ENCODE peak calls at places on chromosomes 16 and 17, in ten cellular contexts. One of them, this sample, is unnamed.
A peak's percentile ranks its signal among the peaks of the same experiment; 100 is the strongest.

GRCh38 chr16:89873109-89873821 is at the start of gene TCF25:
- DNase-seq in fibroblast of lung: peak; percentile 67
- DNase-seq in brain microvascular endothelial cell: peak; percentile 58
- DNase-seq in prostate gland: peak; percentile 73
- DNase-seq in NCI-H510A treated with DMSO at 0.1 percent for 48 hours: peak; percentile 28
- DNase-seq in amygdala: peak; percentile 78
- DNase-seq in NCI-H82: peak; percentile 91
- DNase-seq in astrocyte of the cerebellum: peak; percentile 60
- DNase-seq in NCI-H345: peak; percentile 84
- DNase-seq in activated T-helper 9 cell treated with anti-CD3 and anti-CD28 coated beads, Interleukin-2, amount 50 U/mL, for 16 hours: peak; percentile 80
- DNase-seq in this sample: peak; percentile 89

GRCh38 chr17:39671651-39672521 is 3.6 kb downstream of the PNMT start:
- DNase-seq in fibroblast of lung: peak; percentile 25
- DNase-seq in brain microvascular endothelial cell: peak; percentile 28
- DNase-seq in prostate gland: peak; percentile 39
- DNase-seq in NCI-H510A treated with DMSO at 0.1 percent for 48 hours: peak; percentile 13
- DNase-seq in amygdala: peak; percentile 55
- DNase-seq in NCI-H82: peak; percentile 85
- DNase-seq in astrocyte of the cerebellum: peak; percentile 4
- DNase-seq in NCI-H345: no peak
- DNase-seq in activated T-helper 9 cell treated with anti-CD3 and anti-CD28 coated beads, Interleukin-2, amount 50 U/mL, for 16 hours: no peak
- DNase-seq in this sample: peak; percentile 23

GRCh38 chr17:14301761-14302401 is 1.0 kb downstream of the HS3ST3B1 start:
- DNase-seq in fibroblast of lung: peak; percentile 55
- DNase-seq in brain microvascular endothelial cell: peak; percentile 46
- DNase-seq in prostate gland: no peak
- DNase-seq in NCI-H510A treated with DMSO at 0.1 percent for 48 hours: no peak
- DNase-seq in amygdala: no peak
- DNase-seq in NCI-H82: peak; percentile 53
- DNase-seq in astrocyte of the cerebellum: no peak
- DNase-seq in NCI-H345: no peak
- DNase-seq in activated T-helper 9 cell treated with anti-CD3 and anti-CD28 coated beads, Interleukin-2, amount 50 U/mL, for 16 hours: peak; percentile 44
- DNase-seq in this sample: peak; percentile 54

GRCh38 chr17:70040336-70040735 is 34.7 kb upstream of the KCNJ16 start:
- DNase-seq in fibroblast of lung: peak; percentile 54
- DNase-seq in brain microvascular endothelial cell: peak; percentile 22
- DNase-seq in prostate gland: no peak
- DNase-seq in NCI-H510A treated with DMSO at 0.1 percent for 48 hours: no peak
- DNase-seq in amygdala: no peak
- DNase-seq in NCI-H82: no peak
- DNase-seq in astrocyte of the cerebellum: no peak
- DNase-seq in NCI-H345: no peak
- DNase-seq in activated T-helper 9 cell treated with anti-CD3 and anti-CD28 coated beads, Interleukin-2, amount 50 U/mL, for 16 hours: no peak
- DNase-seq in this sample: no peak

GRCh38 chr16:11064202-11064540 is 119.8 kb downstream of the CLEC16A start:
- DNase-seq in fibroblast of lung: no peak
- DNase-seq in brain microvascular endothelial cell: no peak
- DNase-seq in prostate gland: no peak
- DNase-seq in NCI-H510A treated with DMSO at 0.1 percent for 48 hours: no peak
- DNase-seq in amygdala: no peak
- DNase-seq in NCI-H82: no peak
- DNase-seq in astrocyte of the cerebellum: no peak
- DNase-seq in NCI-H345: no peak
- DNase-seq in activated T-helper 9 cell treated with anti-CD3 and anti-CD28 coated beads, Interleukin-2, amount 50 U/mL, for 16 hours: no peak
- DNase-seq in this sample: no peak

GRCh38 chr16:30725465-30725792 is 22.8 kb upstream of the PHKG2 start:
- DNase-seq in fibroblast of lung: no peak
- DNase-seq in brain microvascular endothelial cell: no peak
- DNase-seq in prostate gland: no peak
- DNase-seq in NCI-H510A treated with DMSO at 0.1 percent for 48 hours: no peak
- DNase-seq in amygdala: no peak
- DNase-seq in NCI-H82: no peak
- DNase-seq in astrocyte of the cerebellum: no peak
- DNase-seq in NCI-H345: no peak
- DNase-seq in activated T-helper 9 cell treated with anti-CD3 and anti-CD28 coated beads, Interleukin-2, amount 50 U/mL, for 16 hours: no peak
- DNase-seq in this sample: no peak

GRCh38 chr17:20797292-20797691 is 217.8 kb downstream of the CDRT15L2 start:
- DNase-seq in fibroblast of lung: no peak
- DNase-seq in brain microvascular endothelial cell: no peak
- DNase-seq in prostate gland: no peak
- DNase-seq in NCI-H510A treated with DMSO at 0.1 percent for 48 hours: no peak
- DNase-seq in amygdala: no peak
- DNase-seq in NCI-H82: no peak
- DNase-seq in astrocyte of the cerebellum: no peak
- DNase-seq in NCI-H345: no peak
- DNase-seq in activated T-helper 9 cell treated with anti-CD3 and anti-CD28 coated beads, Interleukin-2, amount 50 U/mL, for 16 hours: no peak
- DNase-seq in this sample: no peak

GRCh38 chr17:33175565-33175964 is 117.5 kb downstream of the ASIC2 start:
- DNase-seq in fibroblast of lung: peak; percentile 45
- DNase-seq in brain microvascular endothelial cell: no peak
- DNase-seq in prostate gland: no peak
- DNase-seq in NCI-H510A treated with DMSO at 0.1 percent for 48 hours: no peak
- DNase-seq in amygdala: no peak
- DNase-seq in NCI-H82: no peak
- DNase-seq in astrocyte of the cerebellum: no peak
- DNase-seq in NCI-H345: no peak
- DNase-seq in activated T-helper 9 cell treated with anti-CD3 and anti-CD28 coated beads, Interleukin-2, amount 50 U/mL, for 16 hours: no peak
- DNase-seq in this sample: no peak

GRCh38 chr17:7560172-7561027 is 1.3 kb upstream of the SENP3 start:
- DNase-seq in fibroblast of lung: peak; percentile 62
- DNase-seq in brain microvascular endothelial cell: peak; percentile 49
- DNase-seq in prostate gland: peak; percentile 48
- DNase-seq in NCI-H510A treated with DMSO at 0.1 percent for 48 hours: peak; percentile 84
- DNase-seq in amygdala: no peak
- DNase-seq in NCI-H82: peak; percentile 83
- DNase-seq in astrocyte of the cerebellum: no peak
- DNase-seq in NCI-H345: no peak
- DNase-seq in activated T-helper 9 cell treated with anti-CD3 and anti-CD28 coated beads, Interleukin-2, amount 50 U/mL, for 16 hours: peak; percentile 28
- DNase-seq in this sample: peak; percentile 9

GRCh38 chr17:34781571-34782108 is 179.6 kb downstream of the CCT6B start:
- DNase-seq in fibroblast of lung: no peak
- DNase-seq in brain microvascular endothelial cell: no peak
- DNase-seq in prostate gland: no peak
- DNase-seq in NCI-H510A treated with DMSO at 0.1 percent for 48 hours: no peak
- DNase-seq in amygdala: peak; percentile 13
- DNase-seq in NCI-H82: peak; percentile 92
- DNase-seq in astrocyte of the cerebellum: no peak
- DNase-seq in NCI-H345: peak; percentile 14
- DNase-seq in activated T-helper 9 cell treated with anti-CD3 and anti-CD28 coated beads, Interleukin-2, amount 50 U/mL, for 16 hours: no peak
- DNase-seq in this sample: peak; percentile 9

GRCh38 chr16:63650550-63650949 is 1471.3 kb downstream of the CDH11 start:
- DNase-seq in fibroblast of lung: no peak
- DNase-seq in brain microvascular endothelial cell: no peak
- DNase-seq in prostate gland: no peak
- DNase-seq in NCI-H510A treated with DMSO at 0.1 percent for 48 hours: no peak
- DNase-seq in amygdala: no peak
- DNase-seq in NCI-H82: no peak
- DNase-seq in astrocyte of the cerebellum: no peak
- DNase-seq in NCI-H345: no peak
- DNase-seq in activated T-helper 9 cell treated with anti-CD3 and anti-CD28 coated beads, Interleukin-2, amount 50 U/mL, for 16 hours: no peak
- DNase-seq in this sample: no peak

GRCh38 chr16:11668590-11669379 is 530 bp downstream of the SNN start:
- DNase-seq in fibroblast of lung: no peak
- DNase-seq in brain microvascular endothelial cell: no peak
- DNase-seq in prostate gland: no peak
- DNase-seq in NCI-H510A treated with DMSO at 0.1 percent for 48 hours: no peak
- DNase-seq in amygdala: no peak
- DNase-seq in NCI-H82: peak; percentile 21
- DNase-seq in astrocyte of the cerebellum: no peak
- DNase-seq in NCI-H345: no peak
- DNase-seq in activated T-helper 9 cell treated with anti-CD3 and anti-CD28 coated beads, Interleukin-2, amount 50 U/mL, for 16 hours: no peak
- DNase-seq in this sample: peak; percentile 14

GRCh38 chr16:86261379-86261778 is 248.9 kb upstream of the FOXF1 start:
- DNase-seq in fibroblast of lung: peak; percentile 11
- DNase-seq in brain microvascular endothelial cell: peak; percentile 11
- DNase-seq in prostate gland: no peak
- DNase-seq in NCI-H510A treated with DMSO at 0.1 percent for 48 hours: no peak
- DNase-seq in amygdala: no peak
- DNase-seq in NCI-H82: peak; percentile 40
- DNase-seq in astrocyte of the cerebellum: no peak
- DNase-seq in NCI-H345: no peak
- DNase-seq in activated T-helper 9 cell treated with anti-CD3 and anti-CD28 coated beads, Interleukin-2, amount 50 U/mL, for 16 hours: no peak
- DNase-seq in this sample: no peak

GRCh38 chr17:39400547-39401411 is 647 bp downstream of the FBXL20 start:
- DNase-seq in fibroblast of lung: no peak
- DNase-seq in brain microvascular endothelial cell: peak; percentile 0
- DNase-seq in prostate gland: no peak
- DNase-seq in NCI-H510A treated with DMSO at 0.1 percent for 48 hours: peak; percentile 4
- DNase-seq in amygdala: no peak
- DNase-seq in NCI-H82: peak; percentile 50
- DNase-seq in astrocyte of the cerebellum: no peak
- DNase-seq in NCI-H345: no peak
- DNase-seq in activated T-helper 9 cell treated with anti-CD3 and anti-CD28 coated beads, Interleukin-2, amount 50 U/mL, for 16 hours: no peak
- DNase-seq in this sample: no peak

GRCh38 chr17:36983618-36984017 is 34.9 kb downstream of the AATF start:
- DNase-seq in fibroblast of lung: no peak
- DNase-seq in brain microvascular endothelial cell: no peak
- DNase-seq in prostate gland: no peak
- DNase-seq in NCI-H510A treated with DMSO at 0.1 percent for 48 hours: no peak
- DNase-seq in amygdala: no peak
- DNase-seq in NCI-H82: no peak
- DNase-seq in astrocyte of the cerebellum: no peak
- DNase-seq in NCI-H345: no peak
- DNase-seq in activated T-helper 9 cell treated with anti-CD3 and anti-CD28 coated beads, Interleukin-2, amount 50 U/mL, for 16 hours: no peak
- DNase-seq in this sample: no peak

GRCh38 chr16:25371342-25371741 is 113.7 kb upstream of the ZKSCAN2 start:
- DNase-seq in fibroblast of lung: no peak
- DNase-seq in brain microvascular endothelial cell: no peak
- DNase-seq in prostate gland: no peak
- DNase-seq in NCI-H510A treated with DMSO at 0.1 percent for 48 hours: no peak
- DNase-seq in amygdala: no peak
- DNase-seq in NCI-H82: no peak
- DNase-seq in astrocyte of the cerebellum: no peak
- DNase-seq in NCI-H345: no peak
- DNase-seq in activated T-helper 9 cell treated with anti-CD3 and anti-CD28 coated beads, Interleukin-2, amount 50 U/mL, for 16 hours: no peak
- DNase-seq in this sample: no peak

GRCh38 chr17:39527220-39527813 is 66.0 kb downstream of the CDK12 start:
- DNase-seq in fibroblast of lung: no peak
- DNase-seq in brain microvascular endothelial cell: peak; percentile 9
- DNase-seq in prostate gland: no peak
- DNase-seq in NCI-H510A treated with DMSO at 0.1 percent for 48 hours: peak; percentile 13
- DNase-seq in amygdala: no peak
- DNase-seq in NCI-H82: peak; percentile 52
- DNase-seq in astrocyte of the cerebellum: no peak
- DNase-seq in NCI-H345: peak; percentile 1
- DNase-seq in activated T-helper 9 cell treated with anti-CD3 and anti-CD28 coated beads, Interleukin-2, amount 50 U/mL, for 16 hours: no peak
- DNase-seq in this sample: peak; percentile 34

GRCh38 chr16:1183235-1183907 is 30.5 kb downstream of the CACNA1H start:
- DNase-seq in fibroblast of lung: peak; percentile 74
- DNase-seq in brain microvascular endothelial cell: peak; percentile 78
- DNase-seq in prostate gland: no peak
- DNase-seq in NCI-H510A treated with DMSO at 0.1 percent for 48 hours: no peak
- DNase-seq in amygdala: no peak
- DNase-seq in NCI-H82: peak; percentile 51
- DNase-seq in astrocyte of the cerebellum: no peak
- DNase-seq in NCI-H345: no peak
- DNase-seq in activated T-helper 9 cell treated with anti-CD3 and anti-CD28 coated beads, Interleukin-2, amount 50 U/mL, for 16 hours: no peak
- DNase-seq in this sample: peak; percentile 85

GRCh38 chr17:258906-259305 is 77.5 kb upstream of the DOC2B start:
- DNase-seq in fibroblast of lung: no peak
- DNase-seq in brain microvascular endothelial cell: no peak
- DNase-seq in prostate gland: no peak
- DNase-seq in NCI-H510A treated with DMSO at 0.1 percent for 48 hours: no peak
- DNase-seq in amygdala: no peak
- DNase-seq in NCI-H82: no peak
- DNase-seq in astrocyte of the cerebellum: no peak
- DNase-seq in NCI-H345: no peak
- DNase-seq in activated T-helper 9 cell treated with anti-CD3 and anti-CD28 coated beads, Interleukin-2, amount 50 U/mL, for 16 hours: no peak
- DNase-seq in this sample: no peak

GRCh38 chr16:14486520-14487303 is 143.3 kb downstream of the PARN start:
- DNase-seq in fibroblast of lung: peak; percentile 96
- DNase-seq in brain microvascular endothelial cell: peak; percentile 94
- DNase-seq in prostate gland: peak; percentile 85
- DNase-seq in NCI-H510A treated with DMSO at 0.1 percent for 48 hours: peak; percentile 54
- DNase-seq in amygdala: peak; percentile 87
- DNase-seq in NCI-H82: peak; percentile 92
- DNase-seq in astrocyte of the cerebellum: peak; percentile 94
- DNase-seq in NCI-H345: no peak
- DNase-seq in activated T-helper 9 cell treated with anti-CD3 and anti-CD28 coated beads, Interleukin-2, amount 50 U/mL, for 16 hours: no peak
- DNase-seq in this sample: no peak

GRCh38 chr16:63323055-63323454 is 1286.8 kb upstream of the CDH8 start:
- DNase-seq in fibroblast of lung: peak; percentile 2
- DNase-seq in brain microvascular endothelial cell: no peak
- DNase-seq in prostate gland: no peak
- DNase-seq in NCI-H510A treated with DMSO at 0.1 percent for 48 hours: no peak
- DNase-seq in amygdala: no peak
- DNase-seq in NCI-H82: no peak
- DNase-seq in astrocyte of the cerebellum: no peak
- DNase-seq in NCI-H345: no peak
- DNase-seq in activated T-helper 9 cell treated with anti-CD3 and anti-CD28 coated beads, Interleukin-2, amount 50 U/mL, for 16 hours: no peak
- DNase-seq in this sample: no peak

GRCh38 chr17:21680366-21680765 is 12.0 kb upstream of the KCNJ18 start:
- DNase-seq in fibroblast of lung: no peak
- DNase-seq in brain microvascular endothelial cell: no peak
- DNase-seq in prostate gland: no peak
- DNase-seq in NCI-H510A treated with DMSO at 0.1 percent for 48 hours: no peak
- DNase-seq in amygdala: no peak
- DNase-seq in NCI-H82: no peak
- DNase-seq in astrocyte of the cerebellum: no peak
- DNase-seq in NCI-H345: no peak
- DNase-seq in activated T-helper 9 cell treated with anti-CD3 and anti-CD28 coated beads, Interleukin-2, amount 50 U/mL, for 16 hours: no peak
- DNase-seq in this sample: no peak

GRCh38 chr17:61251939-61252865 is 147.4 kb upstream of the TBX2 start:
- DNase-seq in fibroblast of lung: peak; percentile 97
- DNase-seq in brain microvascular endothelial cell: peak; percentile 99
- DNase-seq in prostate gland: peak; percentile 60
- DNase-seq in NCI-H510A treated with DMSO at 0.1 percent for 48 hours: no peak
- DNase-seq in amygdala: peak; percentile 54
- DNase-seq in NCI-H82: no peak
- DNase-seq in astrocyte of the cerebellum: peak; percentile 99
- DNase-seq in NCI-H345: no peak
- DNase-seq in activated T-helper 9 cell treated with anti-CD3 and anti-CD28 coated beads, Interleukin-2, amount 50 U/mL, for 16 hours: no peak
- DNase-seq in this sample: no peak

GRCh38 chr17:79587945-79588344 is 22.9 kb downstream of the RBFOX3 start:
- DNase-seq in fibroblast of lung: no peak
- DNase-seq in brain microvascular endothelial cell: no peak
- DNase-seq in prostate gland: no peak
- DNase-seq in NCI-H510A treated with DMSO at 0.1 percent for 48 hours: no peak
- DNase-seq in amygdala: no peak
- DNase-seq in NCI-H82: no peak
- DNase-seq in astrocyte of the cerebellum: no peak
- DNase-seq in NCI-H345: no peak
- DNase-seq in activated T-helper 9 cell treated with anti-CD3 and anti-CD28 coated beads, Interleukin-2, amount 50 U/mL, for 16 hours: no peak
- DNase-seq in this sample: no peak

GRCh38 chr16:84647830-84648594 is at the start of gene KLHL36:
- DNase-seq in fibroblast of lung: no peak
- DNase-seq in brain microvascular endothelial cell: no peak
- DNase-seq in prostate gland: peak; percentile 49
- DNase-seq in NCI-H510A treated with DMSO at 0.1 percent for 48 hours: peak; percentile 68
- DNase-seq in amygdala: peak; percentile 23
- DNase-seq in NCI-H82: peak; percentile 40
- DNase-seq in astrocyte of the cerebellum: no peak
- DNase-seq in NCI-H345: peak; percentile 55
- DNase-seq in activated T-helper 9 cell treated with anti-CD3 and anti-CD28 coated beads, Interleukin-2, amount 50 U/mL, for 16 hours: peak; percentile 69
- DNase-seq in this sample: no peak

GRCh38 chr16:23578096-23578830 is 17.9 kb downstream of the NDUFAB1 start:
- DNase-seq in fibroblast of lung: no peak
- DNase-seq in brain microvascular endothelial cell: no peak
- DNase-seq in prostate gland: no peak
- DNase-seq in NCI-H510A treated with DMSO at 0.1 percent for 48 hours: no peak
- DNase-seq in amygdala: peak; percentile 28
- DNase-seq in NCI-H82: no peak
- DNase-seq in astrocyte of the cerebellum: no peak
- DNase-seq in NCI-H345: no peak
- DNase-seq in activated T-helper 9 cell treated with anti-CD3 and anti-CD28 coated beads, Interleukin-2, amount 50 U/mL, for 16 hours: no peak
- DNase-seq in this sample: no peak

GRCh38 chr17:39099686-39100293 is 51.6 kb downstream of the PLXDC1 start:
- DNase-seq in fibroblast of lung: peak; percentile 67
- DNase-seq in brain microvascular endothelial cell: no peak
- DNase-seq in prostate gland: no peak
- DNase-seq in NCI-H510A treated with DMSO at 0.1 percent for 48 hours: no peak
- DNase-seq in amygdala: peak; percentile 29
- DNase-seq in NCI-H82: peak; percentile 76
- DNase-seq in astrocyte of the cerebellum: peak; percentile 70
- DNase-seq in NCI-H345: no peak
- DNase-seq in activated T-helper 9 cell treated with anti-CD3 and anti-CD28 coated beads, Interleukin-2, amount 50 U/mL, for 16 hours: no peak
- DNase-seq in this sample: no peak

GRCh38 chr17:21189361-21189760 is 24.6 kb downstream of the TMEM11 start:
- DNase-seq in fibroblast of lung: no peak
- DNase-seq in brain microvascular endothelial cell: no peak
- DNase-seq in prostate gland: no peak
- DNase-seq in NCI-H510A treated with DMSO at 0.1 percent for 48 hours: no peak
- DNase-seq in amygdala: no peak
- DNase-seq in NCI-H82: no peak
- DNase-seq in astrocyte of the cerebellum: no peak
- DNase-seq in NCI-H345: no peak
- DNase-seq in activated T-helper 9 cell treated with anti-CD3 and anti-CD28 coated beads, Interleukin-2, amount 50 U/mL, for 16 hours: no peak
- DNase-seq in this sample: no peak